ENCODE peak calls at places on chromosome 13, in six cellular contexts. One of them, this sample, is unnamed.

GRCh38 chr13:40273173-40274000 is 393.1 kb downstream of the FOXO1 start:
- DNase-seq in aorta: no peak
- DNase-seq in heart left ventricle: no peak
- DNase-seq in choroid plexus epithelial cell: no peak
- DNase-seq in psoas muscle: no peak
- DNase-seq in dorsolateral prefrontal cortex: no peak
- DNase-seq in this sample: no peak

GRCh38 chr13:52929826-52930225 is 81.4 kb upstream of the PCDH8 start:
- DNase-seq in psoas muscle: no peak
- DNase-seq in dorsolateral prefrontal cortex: no peak
- DNase-seq in choroid plexus epithelial cell: no peak
- DNase-seq in aorta: no peak
- DNase-seq in heart left ventricle: no peak
- DNase-seq in this sample: no peak

GRCh38 chr13:65965496-65965895 is 1264.6 kb downstream of the PCDH9 start:
- DNase-seq in aorta: no peak
- DNase-seq in heart left ventricle: no peak
- DNase-seq in psoas muscle: no peak
- DNase-seq in choroid plexus epithelial cell: peak
- DNase-seq in dorsolateral prefrontal cortex: no peak
- DNase-seq in this sample: no peak

GRCh38 chr13:100508996-100509395 is 79.6 kb downstream of the GGACT start:
- DNase-seq in choroid plexus epithelial cell: peak
- DNase-seq in aorta: no peak
- DNase-seq in heart left ventricle: no peak
- DNase-seq in psoas muscle: no peak
- DNase-seq in dorsolateral prefrontal cortex: no peak
- DNase-seq in this sample: no peak

GRCh38 chr13:98746968-98747367 is 5.5 kb downstream of the SLC15A1 start:
- DNase-seq in choroid plexus epithelial cell: peak
- DNase-seq in psoas muscle: no peak
- DNase-seq in aorta: no peak
- DNase-seq in heart left ventricle: no peak
- DNase-seq in dorsolateral prefrontal cortex: no peak
- DNase-seq in this sample: no peak

GRCh38 chr13:98954313-98954712 is 23.6 kb downstream of the DOCK9 start:
- DNase-seq in aorta: no peak
- DNase-seq in heart left ventricle: no peak
- DNase-seq in psoas muscle: no peak
- DNase-seq in dorsolateral prefrontal cortex: no peak
- DNase-seq in choroid plexus epithelial cell: peak
- DNase-seq in this sample: no peak

GRCh38 chr13:100196380-100196779 is 107.5 kb downstream of the PCCA start:
- DNase-seq in psoas muscle: no peak
- DNase-seq in choroid plexus epithelial cell: no peak
- DNase-seq in aorta: no peak
- DNase-seq in dorsolateral prefrontal cortex: no peak
- DNase-seq in heart left ventricle: no peak
- DNase-seq in this sample: no peak

GRCh38 chr13:49740870-49741269 is 49.6 kb upstream of the EBPL start:
- DNase-seq in choroid plexus epithelial cell: no peak
- DNase-seq in dorsolateral prefrontal cortex: no peak
- DNase-seq in aorta: no peak
- DNase-seq in heart left ventricle: no peak
- DNase-seq in psoas muscle: no peak
- DNase-seq in this sample: no peak

GRCh38 chr13:114044486-114044885 is 70.6 kb upstream of the C13orf46 start:
- DNase-seq in choroid plexus epithelial cell: peak
- DNase-seq in dorsolateral prefrontal cortex: no peak
- DNase-seq in psoas muscle: no peak
- DNase-seq in aorta: no peak
- DNase-seq in heart left ventricle: no peak
- DNase-seq in this sample: no peak

GRCh38 chr13:100597253-100597652 is 8.7 kb upstream of the GGACT start:
- DNase-seq in choroid plexus epithelial cell: peak
- DNase-seq in psoas muscle: no peak
- DNase-seq in heart left ventricle: no peak
- DNase-seq in dorsolateral prefrontal cortex: no peak
- DNase-seq in aorta: no peak
- DNase-seq in this sample: no peak

GRCh38 chr13:92187378-92187989 is 789.1 kb downstream of the GPC5 start:
- DNase-seq in psoas muscle: no peak
- DNase-seq in dorsolateral prefrontal cortex: no peak
- DNase-seq in choroid plexus epithelial cell: peak
- DNase-seq in aorta: no peak
- DNase-seq in heart left ventricle: no peak
- DNase-seq in this sample: no peak

GRCh38 chr13:102978168-102978567 is 88.0 kb downstream of the SLC10A2 start:
- DNase-seq in dorsolateral prefrontal cortex: no peak
- DNase-seq in psoas muscle: no peak
- DNase-seq in choroid plexus epithelial cell: peak
- DNase-seq in heart left ventricle: no peak
- DNase-seq in aorta: no peak
- DNase-seq in this sample: no peak

DNA sequence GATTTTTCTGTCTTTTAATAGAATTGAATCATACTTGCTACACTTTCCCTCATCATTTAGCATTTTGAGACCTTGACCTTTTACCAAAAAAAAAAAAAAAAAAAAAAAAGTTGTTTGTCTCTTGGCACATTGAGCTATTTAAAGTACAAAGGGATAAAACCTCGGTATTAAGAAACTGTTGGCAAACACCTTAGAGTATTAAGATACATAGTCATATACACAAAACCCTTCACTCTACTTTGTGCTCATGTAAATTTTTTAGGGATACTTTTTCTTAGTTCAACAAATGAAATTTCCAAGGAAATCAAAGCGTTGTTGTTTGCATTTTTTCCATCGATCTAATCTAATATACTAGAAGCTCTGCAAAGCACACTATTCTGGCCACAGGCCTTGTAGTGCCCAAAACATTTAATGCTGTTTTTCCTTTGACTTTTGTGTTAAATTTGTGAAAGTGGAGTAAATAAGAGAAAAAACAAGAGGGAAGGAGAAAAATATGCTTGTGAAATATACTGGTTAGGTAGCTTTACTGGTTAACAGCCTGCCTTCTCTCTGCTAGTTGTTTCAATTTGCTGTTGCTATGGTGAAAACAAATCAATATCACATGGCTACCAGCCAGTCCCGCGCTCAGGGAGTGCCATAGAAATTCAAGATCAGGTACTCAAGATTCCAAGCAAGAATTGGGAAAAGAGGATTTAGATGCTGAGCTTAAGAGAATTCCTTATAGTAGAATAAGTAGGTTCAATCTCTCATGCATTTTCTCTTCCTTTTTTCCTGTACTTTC is 2.6 kb downstream of the MBNL2 start:
- DNase-seq in psoas muscle: no peak
- DNase-seq in dorsolateral prefrontal cortex: no peak
- DNase-seq in choroid plexus epithelial cell: peak
- DNase-seq in aorta: no peak
- DNase-seq in heart left ventricle: no peak
- DNase-seq in this sample: peak
- H3K4me3 ChIP-seq in psoas muscle: peak
- H3K4me3 ChIP-seq in dorsolateral prefrontal cortex: peak
- H3K4me3 ChIP-seq in choroid plexus epithelial cell: peak
- H3K4me3 ChIP-seq in aorta: peak
- H3K4me3 ChIP-seq in heart left ventricle: peak
- H3K4me3 ChIP-seq in this sample: no peak

DNA sequence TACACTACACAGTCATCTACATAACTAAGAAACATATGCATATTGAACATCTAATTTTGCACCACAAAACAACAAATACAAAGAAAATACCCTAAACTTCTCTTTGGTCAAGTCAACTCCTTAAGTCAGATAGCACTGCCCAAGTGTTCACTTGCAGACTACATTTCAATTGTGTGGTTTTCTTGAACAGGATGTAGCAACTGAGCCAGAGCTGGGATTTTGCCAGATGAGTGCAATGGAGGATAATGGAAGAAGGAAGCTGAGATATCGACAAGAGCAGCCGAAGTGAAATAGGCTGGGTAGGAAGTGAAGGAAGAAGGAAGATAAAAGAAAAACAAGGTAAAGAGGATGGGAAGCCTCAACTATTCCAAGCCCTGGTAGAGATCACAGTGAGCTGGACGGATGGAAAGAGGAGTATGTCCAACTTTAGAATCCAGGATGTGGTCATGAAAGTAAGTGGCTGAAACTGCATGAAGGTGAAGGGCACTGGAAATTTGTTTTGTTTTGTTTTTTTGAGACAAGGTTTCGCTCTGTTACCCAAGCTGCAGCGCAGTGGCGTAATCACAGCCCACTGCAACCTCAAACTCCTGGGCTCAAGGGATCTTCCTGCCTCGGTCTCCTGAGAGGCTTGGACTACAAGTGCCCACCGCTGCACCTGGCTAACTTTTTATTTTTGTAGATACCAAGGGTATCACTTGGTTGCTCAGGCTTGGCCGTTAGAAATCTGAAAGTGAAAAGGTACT is 15.0 kb downstream of the NUFIP1 start:
- DNase-seq in choroid plexus epithelial cell: peak
- DNase-seq in heart left ventricle: peak
- DNase-seq in aorta: no peak
- DNase-seq in dorsolateral prefrontal cortex: no peak
- DNase-seq in psoas muscle: no peak
- DNase-seq in this sample: no peak
- H3K4me3 ChIP-seq in choroid plexus epithelial cell: no peak
- H3K4me3 ChIP-seq in heart left ventricle: no peak
- H3K4me3 ChIP-seq in aorta: no peak
- H3K4me3 ChIP-seq in dorsolateral prefrontal cortex: no peak
- H3K4me3 ChIP-seq in psoas muscle: no peak
- H3K4me3 ChIP-seq in this sample: no peak

DNA sequence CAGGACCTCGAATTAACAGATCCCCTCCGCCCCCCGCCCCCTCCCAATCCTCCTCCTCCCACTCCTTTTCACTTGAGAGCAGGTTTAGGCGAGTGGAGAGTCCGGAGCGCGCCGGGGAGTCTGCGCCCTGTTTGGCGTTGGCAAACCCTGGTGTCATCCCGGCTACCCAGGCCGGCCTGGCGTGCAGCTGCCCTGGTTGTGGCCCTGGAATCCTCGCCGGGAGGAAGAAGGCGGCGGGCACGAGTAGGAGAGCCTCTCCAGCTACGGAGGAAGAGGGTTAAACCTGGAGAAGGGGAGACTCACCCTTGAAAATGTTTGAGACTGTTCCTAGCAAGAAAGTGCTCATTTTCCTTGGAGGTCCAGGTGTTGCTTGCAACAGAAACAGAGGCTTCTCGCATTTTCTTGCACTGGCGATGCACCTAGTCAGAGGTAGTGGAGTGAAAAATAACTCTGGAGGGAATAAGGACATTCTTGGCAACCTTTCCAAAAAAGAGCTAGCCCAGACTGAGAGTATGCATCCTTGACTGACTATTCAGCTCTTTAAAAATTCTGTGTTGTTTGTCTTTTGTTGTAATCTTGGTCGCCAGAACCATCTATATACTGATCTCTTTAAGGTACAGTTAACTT is 1.3 kb upstream of the SOX21 start:
- DNase-seq in heart left ventricle: no peak
- DNase-seq in aorta: no peak
- DNase-seq in choroid plexus epithelial cell: no peak
- DNase-seq in dorsolateral prefrontal cortex: no peak
- DNase-seq in psoas muscle: no peak
- DNase-seq in this sample: no peak
- H3K4me3 ChIP-seq in heart left ventricle: no peak
- H3K4me3 ChIP-seq in aorta: no peak
- H3K4me3 ChIP-seq in choroid plexus epithelial cell: no peak
- H3K4me3 ChIP-seq in dorsolateral prefrontal cortex: peak
- H3K4me3 ChIP-seq in psoas muscle: peak
- H3K4me3 ChIP-seq in this sample: no peak

DNA sequence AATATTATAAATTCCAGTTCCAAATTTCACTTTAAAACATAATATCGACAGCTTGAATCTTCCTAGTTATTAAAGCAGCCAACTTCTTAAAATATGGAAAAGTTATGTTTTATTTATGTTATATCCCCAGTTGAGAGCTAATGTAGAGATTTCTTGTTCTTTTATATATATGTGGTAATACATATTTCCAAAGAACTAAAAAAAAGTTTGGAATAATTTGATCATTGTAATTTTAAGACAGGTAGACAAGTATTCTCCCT is 781 bp upstream of the TBC1D4 start:
- DNase-seq in aorta: no peak
- DNase-seq in choroid plexus epithelial cell: no peak
- DNase-seq in psoas muscle: no peak
- DNase-seq in heart left ventricle: no peak
- DNase-seq in dorsolateral prefrontal cortex: no peak
- DNase-seq in this sample: no peak
- H3K4me3 ChIP-seq in aorta: no peak
- H3K4me3 ChIP-seq in choroid plexus epithelial cell: peak
- H3K4me3 ChIP-seq in psoas muscle: peak
- H3K4me3 ChIP-seq in heart left ventricle: peak
- H3K4me3 ChIP-seq in dorsolateral prefrontal cortex: peak
- H3K4me3 ChIP-seq in this sample: peak

DNA sequence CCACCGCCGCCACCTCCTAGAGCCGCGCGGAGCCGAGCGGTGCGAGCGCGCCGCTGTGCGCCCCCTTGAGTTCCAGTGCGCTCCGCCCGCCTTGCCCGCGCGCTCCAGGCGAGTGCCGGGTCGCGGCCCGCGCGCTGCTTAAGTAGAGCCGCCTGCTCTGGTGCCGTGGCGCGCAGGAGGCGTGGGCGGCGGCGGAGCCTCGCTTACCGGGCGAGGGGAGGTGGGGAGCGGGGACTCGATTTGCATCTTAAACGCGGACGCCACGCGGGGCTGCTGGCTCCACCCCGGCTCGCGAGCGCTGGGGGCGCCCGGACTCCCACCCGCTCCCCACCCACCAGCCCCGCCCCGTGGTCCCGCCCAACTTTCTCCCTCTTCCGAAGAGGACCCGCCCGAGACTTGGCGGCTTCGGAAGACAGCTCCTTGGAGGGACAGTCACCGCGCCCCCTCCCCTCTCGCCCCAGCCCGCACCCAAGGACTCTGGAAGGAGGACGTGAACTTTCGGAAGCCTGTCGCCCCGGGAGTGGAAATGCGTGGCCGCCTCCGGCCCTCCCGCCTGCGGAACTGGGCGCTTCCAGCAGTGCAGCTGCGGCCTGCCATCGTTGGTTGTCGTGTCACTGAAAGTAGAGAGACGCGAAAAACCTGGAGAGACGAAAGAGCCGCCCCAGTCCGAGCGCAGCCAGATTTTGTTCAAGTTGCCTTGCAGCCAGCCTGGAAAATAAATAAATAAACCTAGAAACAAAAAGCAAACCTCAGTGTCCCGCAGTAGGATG is at the start of gene KCTD12:
- DNase-seq in choroid plexus epithelial cell: peak
- DNase-seq in aorta: peak
- DNase-seq in heart left ventricle: peak
- DNase-seq in dorsolateral prefrontal cortex: peak
- DNase-seq in psoas muscle: peak
- DNase-seq in this sample: peak
- H3K4me3 ChIP-seq in choroid plexus epithelial cell: peak
- H3K4me3 ChIP-seq in aorta: peak
- H3K4me3 ChIP-seq in heart left ventricle: peak
- H3K4me3 ChIP-seq in dorsolateral prefrontal cortex: peak
- H3K4me3 ChIP-seq in psoas muscle: peak
- H3K4me3 ChIP-seq in this sample: peak

DNA sequence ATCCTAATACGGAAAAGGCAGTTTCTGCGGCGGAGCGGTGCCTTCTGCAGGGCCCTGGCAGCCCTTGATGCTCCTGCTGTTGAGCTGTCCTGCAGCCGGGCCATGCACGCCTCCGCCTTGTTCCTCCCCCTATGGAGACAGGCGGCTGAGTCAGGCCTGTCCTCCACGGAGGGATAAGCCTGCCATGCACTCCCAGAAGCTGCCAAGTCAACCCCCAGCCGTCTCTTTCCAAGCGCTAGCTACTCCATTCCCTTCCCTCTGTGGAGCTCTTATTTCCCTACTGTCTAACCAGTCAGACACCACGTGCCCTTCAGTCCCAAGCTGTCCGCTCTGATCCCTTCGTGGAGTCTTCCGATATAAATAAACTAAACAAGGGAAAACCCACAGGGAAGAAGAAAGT is 197.0 kb downstream of the COL4A1 start:
- DNase-seq in psoas muscle: peak
- DNase-seq in aorta: peak
- DNase-seq in heart left ventricle: peak
- DNase-seq in choroid plexus epithelial cell: peak
- DNase-seq in dorsolateral prefrontal cortex: peak
- DNase-seq in this sample: peak
- H3K4me3 ChIP-seq in psoas muscle: no peak
- H3K4me3 ChIP-seq in aorta: no peak
- H3K4me3 ChIP-seq in heart left ventricle: no peak
- H3K4me3 ChIP-seq in choroid plexus epithelial cell: no peak
- H3K4me3 ChIP-seq in dorsolateral prefrontal cortex: no peak
- H3K4me3 ChIP-seq in this sample: no peak